ENCODE peak calls at places on chromosomes 1 and 21, in five cellular contexts. One of them, this sample, is unnamed.

GRCh38 chr1:221716713-221717490 is 25.0 kb downstream of the DUSP10 start:
- DNase-seq in activated T-helper 1 cell treated with Interleukin-2 at 50 U/mL for 16 hours: no peak
- DNase-seq in NCI-H2081: no peak
- DNase-seq in heart right ventricle: no peak
- DNase-seq in WTC11: no peak
- DNase-seq in this sample: no peak

GRCh38 chr1:101037316-101037715 is 11.7 kb upstream of the DPH5 start:
- DNase-seq in NCI-H2081: no peak
- DNase-seq in heart right ventricle: no peak
- DNase-seq in WTC11: no peak
- DNase-seq in activated T-helper 1 cell treated with Interleukin-2 at 50 U/mL for 16 hours: no peak
- DNase-seq in this sample: no peak

GRCh38 chr1:64139877-64140276 is 63.5 kb upstream of the UBE2U start:
- DNase-seq in activated T-helper 1 cell treated with Interleukin-2 at 50 U/mL for 16 hours: no peak
- DNase-seq in WTC11: no peak
- DNase-seq in NCI-H2081: no peak
- DNase-seq in heart right ventricle: no peak
- DNase-seq in this sample: no peak

GRCh38 chr1:35062518-35063196 is 16.5 kb upstream of the ZMYM1 start:
- DNase-seq in NCI-H2081: no peak
- DNase-seq in WTC11: no peak
- DNase-seq in heart right ventricle: no peak
- DNase-seq in activated T-helper 1 cell treated with Interleukin-2 at 50 U/mL for 16 hours: no peak
- DNase-seq in this sample: no peak

GRCh38 chr21:35189077-35189863 is 140.2 kb upstream of the RUNX1 start:
- DNase-seq in heart right ventricle: no peak
- DNase-seq in WTC11: no peak
- DNase-seq in activated T-helper 1 cell treated with Interleukin-2 at 50 U/mL for 16 hours: no peak
- DNase-seq in NCI-H2081: no peak
- DNase-seq in this sample: no peak

GRCh38 chr1:183806086-183806485 is 1.2 kb downstream of the RGL1 start:
- DNase-seq in heart right ventricle: no peak
- DNase-seq in activated T-helper 1 cell treated with Interleukin-2 at 50 U/mL for 16 hours: no peak
- DNase-seq in NCI-H2081: no peak
- DNase-seq in WTC11: no peak
- DNase-seq in this sample: no peak

GRCh38 chr1:164660415-164661174 is 101.6 kb downstream of the PBX1 start:
- DNase-seq in NCI-H2081: no peak
- DNase-seq in activated T-helper 1 cell treated with Interleukin-2 at 50 U/mL for 16 hours: no peak
- DNase-seq in heart right ventricle: no peak
- DNase-seq in WTC11: no peak
- DNase-seq in this sample: peak; percentile 64

GRCh38 chr1:203172184-203173115 is 3.2 kb downstream of the MYBPH start:
- DNase-seq in activated T-helper 1 cell treated with Interleukin-2 at 50 U/mL for 16 hours: no peak
- DNase-seq in heart right ventricle: peak; percentile 56
- DNase-seq in NCI-H2081: peak; percentile 66
- DNase-seq in WTC11: peak; percentile 88
- DNase-seq in this sample: peak; percentile 45

GRCh38 chr1:51000651-51001050 is 30.6 kb downstream of the CDKN2C start:
- DNase-seq in NCI-H2081: no peak
- DNase-seq in activated T-helper 1 cell treated with Interleukin-2 at 50 U/mL for 16 hours: no peak
- DNase-seq in WTC11: no peak
- DNase-seq in heart right ventricle: no peak
- DNase-seq in this sample: no peak

GRCh38 chr1:54335396-54336056 is 70.7 kb downstream of the SSBP3 start:
- DNase-seq in heart right ventricle: peak; percentile 87
- DNase-seq in activated T-helper 1 cell treated with Interleukin-2 at 50 U/mL for 16 hours: no peak
- DNase-seq in NCI-H2081: no peak
- DNase-seq in WTC11: no peak
- DNase-seq in this sample: no peak

GRCh38 chr1:211788626-211789025 is 41.9 kb downstream of the LPGAT1 start:
- DNase-seq in heart right ventricle: no peak
- DNase-seq in NCI-H2081: no peak
- DNase-seq in WTC11: no peak
- DNase-seq in activated T-helper 1 cell treated with Interleukin-2 at 50 U/mL for 16 hours: no peak
- DNase-seq in this sample: no peak